ENCODE peak calls at places on chromosomes 5 and 9, in five cellular contexts. One of them, this sample, is unnamed.

GRCh38 chr5:111472579-111472978 is 39.8 kb downstream of the STARD4 start:
- DNase-seq in GM23248: no peak
- DNase-seq in body of pancreas: peak
- DNase-seq in H7: no peak
- DNase-seq in CD4-positive, CD25-positive, alpha-beta regulatory T cell: no peak
- DNase-seq in this sample: no peak

GRCh38 chr5:176822041-176822425 is 11.7 kb downstream of the UNC5A start:
- DNase-seq in GM23248: no peak
- DNase-seq in body of pancreas: no peak
- DNase-seq in H7: no peak
- DNase-seq in CD4-positive, CD25-positive, alpha-beta regulatory T cell: no peak
- DNase-seq in this sample: no peak

GRCh38 chr9:70805953-70806352 is 315.5 kb downstream of the TRPM3 start:
- DNase-seq in GM23248: no peak
- DNase-seq in body of pancreas: peak
- DNase-seq in H7: no peak
- DNase-seq in CD4-positive, CD25-positive, alpha-beta regulatory T cell: no peak
- DNase-seq in this sample: no peak

GRCh38 chr9:33329117-33329563 is 38.8 kb downstream of the NFX1 start:
- DNase-seq in GM23248: peak
- DNase-seq in body of pancreas: peak
- DNase-seq in H7: no peak
- DNase-seq in CD4-positive, CD25-positive, alpha-beta regulatory T cell: no peak
- DNase-seq in this sample: peak

GRCh38 chr9:117744856-117745389 is 40.7 kb downstream of the TLR4 start:
- DNase-seq in GM23248: peak
- DNase-seq in body of pancreas: peak
- DNase-seq in H7: peak
- DNase-seq in CD4-positive, CD25-positive, alpha-beta regulatory T cell: no peak
- DNase-seq in this sample: no peak

GRCh38 chr9:127947841-127948710 is 10.4 kb upstream of the DPM2 start:
- DNase-seq in GM23248: no peak
- DNase-seq in body of pancreas: no peak
- DNase-seq in H7: no peak
- DNase-seq in CD4-positive, CD25-positive, alpha-beta regulatory T cell: no peak
- DNase-seq in this sample: no peak

GRCh38 chr5:144187699-144188294 is 17.1 kb downstream of the KCTD16 start:
- DNase-seq in GM23248: peak
- DNase-seq in body of pancreas: peak
- DNase-seq in H7: no peak
- DNase-seq in CD4-positive, CD25-positive, alpha-beta regulatory T cell: peak
- DNase-seq in this sample: peak

GRCh38 chr9:31541626-31542025 is 842.8 kb upstream of the ACO1 start:
- DNase-seq in GM23248: no peak
- DNase-seq in body of pancreas: no peak
- DNase-seq in H7: no peak
- DNase-seq in CD4-positive, CD25-positive, alpha-beta regulatory T cell: no peak
- DNase-seq in this sample: peak

GRCh38 chr5:61184708-61185107 is 22.4 kb upstream of the SMIM15 start:
- DNase-seq in GM23248: peak
- DNase-seq in body of pancreas: no peak
- DNase-seq in H7: no peak
- DNase-seq in CD4-positive, CD25-positive, alpha-beta regulatory T cell: no peak
- DNase-seq in this sample: no peak

DNA sequence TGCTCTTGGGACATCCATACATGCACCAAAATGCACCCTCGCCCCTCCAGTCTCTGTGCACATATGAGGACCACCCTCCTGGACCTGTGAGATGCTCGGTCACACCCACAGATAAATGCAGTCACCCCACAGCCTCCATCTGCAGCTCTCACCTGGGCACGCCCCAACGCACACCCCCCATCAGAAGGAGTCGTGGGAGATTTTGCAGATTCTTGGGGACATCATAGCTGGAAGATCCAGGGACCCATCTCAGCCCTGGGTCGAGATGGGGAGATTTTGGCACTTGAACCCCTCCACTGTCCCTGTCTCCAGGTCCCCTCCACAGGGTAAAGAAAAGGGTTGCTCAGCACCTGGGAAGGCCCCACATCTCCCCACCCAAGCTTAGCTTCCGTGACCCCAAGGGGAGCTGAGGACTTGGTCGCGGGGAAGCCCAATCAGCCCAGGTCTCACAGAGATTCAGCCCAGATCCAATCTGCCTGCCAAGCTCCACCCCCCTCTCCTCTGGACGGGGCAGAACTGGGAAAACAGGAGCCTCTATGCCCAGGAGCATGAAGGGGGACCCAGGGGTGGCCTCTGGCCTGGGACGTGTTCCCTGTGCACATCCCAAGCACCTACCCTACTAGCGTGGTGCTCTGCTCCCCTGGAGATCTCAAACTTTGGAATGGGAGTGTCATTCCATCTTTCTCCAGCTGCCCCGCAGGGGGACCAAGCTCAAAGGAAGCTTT is 89.2 kb upstream of the LMX1B start:
- DNase-seq in GM23248: no peak
- DNase-seq in body of pancreas: no peak
- DNase-seq in H7: peak
- DNase-seq in CD4-positive, CD25-positive, alpha-beta regulatory T cell: no peak
- DNase-seq in this sample: no peak
- H3K4me3 ChIP-seq in GM23248: no peak
- H3K4me3 ChIP-seq in body of pancreas: no peak
- H3K4me3 ChIP-seq in H7: no peak
- H3K4me3 ChIP-seq in CD4-positive, CD25-positive, alpha-beta regulatory T cell: peak
- H3K4me3 ChIP-seq in this sample: no peak

DNA sequence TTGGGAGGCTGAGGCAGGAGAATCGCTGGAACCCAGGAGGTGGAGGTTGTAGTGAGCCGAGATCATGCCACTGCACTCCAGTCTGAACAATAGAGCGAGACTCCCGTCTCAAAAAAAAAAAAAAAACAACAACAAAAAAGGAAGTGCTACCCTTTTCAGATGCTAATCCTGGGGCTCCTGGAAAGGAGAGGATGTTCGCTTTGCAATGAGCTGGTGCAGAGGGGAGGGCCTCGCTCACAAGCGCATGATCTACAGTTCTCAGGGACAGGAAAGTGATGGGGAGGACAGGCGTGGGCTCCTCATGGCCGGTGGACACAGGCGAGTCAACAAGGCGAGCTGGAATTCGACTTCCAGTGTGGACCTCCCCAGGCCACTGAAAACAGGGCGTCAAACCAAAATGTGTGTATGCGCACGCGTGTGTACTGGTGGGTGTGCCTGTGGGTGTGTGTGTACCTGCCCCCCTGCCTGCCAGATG is 54.2 kb downstream of the USP20 start:
- DNase-seq in GM23248: no peak
- DNase-seq in body of pancreas: no peak
- DNase-seq in H7: peak
- DNase-seq in CD4-positive, CD25-positive, alpha-beta regulatory T cell: peak
- DNase-seq in this sample: no peak
- H3K4me3 ChIP-seq in GM23248: no peak
- H3K4me3 ChIP-seq in body of pancreas: no peak
- H3K4me3 ChIP-seq in H7: peak
- H3K4me3 ChIP-seq in CD4-positive, CD25-positive, alpha-beta regulatory T cell: peak
- H3K4me3 ChIP-seq in this sample: no peak

DNA sequence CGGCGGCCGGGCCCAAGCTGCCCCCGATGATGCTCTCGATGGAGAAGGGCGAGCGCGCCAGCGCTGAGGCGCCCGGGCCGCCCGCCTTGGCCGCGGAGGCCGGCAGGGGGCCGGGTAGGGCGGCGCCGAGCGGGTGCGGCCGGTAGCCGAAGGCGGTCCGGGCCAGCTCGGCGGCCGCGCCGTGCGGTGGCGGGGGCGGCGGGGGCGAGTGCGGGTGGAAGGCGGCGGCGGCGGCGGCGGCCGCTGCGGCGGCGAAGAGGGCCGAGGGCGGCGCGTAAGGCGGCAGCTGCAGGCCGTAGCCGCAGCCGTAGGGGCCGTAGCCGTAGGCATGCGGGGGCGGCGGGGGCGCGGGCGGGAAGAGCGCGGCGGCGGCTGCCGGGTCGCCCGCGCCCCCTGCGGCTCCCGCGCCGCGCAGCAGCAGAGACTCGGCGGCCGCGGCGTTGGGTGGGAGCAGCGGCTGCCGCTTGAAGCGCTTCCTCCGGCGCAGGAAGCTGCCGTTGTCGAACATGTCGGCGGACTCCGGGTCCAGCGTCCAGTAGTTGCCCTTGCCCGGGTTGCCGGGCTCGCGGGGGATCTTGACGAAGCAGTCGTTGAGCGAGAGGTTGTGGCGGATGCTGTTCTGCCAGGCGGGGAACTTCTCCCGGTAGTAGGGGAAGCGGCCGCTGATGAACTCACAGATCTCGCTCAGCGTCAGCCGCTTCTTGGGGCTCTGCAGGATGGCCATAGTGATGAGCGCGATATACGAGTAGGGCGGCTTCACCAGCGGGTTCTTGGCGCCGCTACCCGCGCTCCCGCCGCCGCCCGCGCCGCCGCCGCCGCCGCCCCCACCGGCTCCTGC is 1.1 kb downstream of the FOXD1 start:
- DNase-seq in GM23248: peak
- DNase-seq in body of pancreas: no peak
- DNase-seq in H7: peak
- DNase-seq in CD4-positive, CD25-positive, alpha-beta regulatory T cell: peak
- DNase-seq in this sample: peak
- H3K4me3 ChIP-seq in GM23248: peak
- H3K4me3 ChIP-seq in body of pancreas: no peak
- H3K4me3 ChIP-seq in H7: peak
- H3K4me3 ChIP-seq in CD4-positive, CD25-positive, alpha-beta regulatory T cell: no peak
- H3K4me3 ChIP-seq in this sample: peak

GRCh38 chr9:132228062-132228461 is 66.2 kb downstream of the NTNG2 start:
- DNase-seq in GM23248: no peak
- DNase-seq in body of pancreas: no peak
- DNase-seq in H7: no peak
- DNase-seq in CD4-positive, CD25-positive, alpha-beta regulatory T cell: no peak
- DNase-seq in this sample: no peak
- H3K4me3 ChIP-seq in GM23248: no peak
- H3K4me3 ChIP-seq in body of pancreas: no peak
- H3K4me3 ChIP-seq in H7: no peak
- H3K4me3 ChIP-seq in CD4-positive, CD25-positive, alpha-beta regulatory T cell: no peak
- H3K4me3 ChIP-seq in this sample: no peak

GRCh38 chr5:128537999-128538248 is at the start of gene FBN2:
- DNase-seq in GM23248: no peak
- DNase-seq in body of pancreas: no peak
- DNase-seq in H7: no peak
- DNase-seq in CD4-positive, CD25-positive, alpha-beta regulatory T cell: no peak
- DNase-seq in this sample: no peak
- H3K4me3 ChIP-seq in GM23248: peak
- H3K4me3 ChIP-seq in body of pancreas: no peak
- H3K4me3 ChIP-seq in H7: peak
- H3K4me3 ChIP-seq in CD4-positive, CD25-positive, alpha-beta regulatory T cell: no peak
- H3K4me3 ChIP-seq in this sample: peak

GRCh38 chr5:138752951-138753793 is at the start of gene CTNNA1:
- DNase-seq in GM23248: peak
- DNase-seq in body of pancreas: peak
- DNase-seq in H7: peak
- DNase-seq in CD4-positive, CD25-positive, alpha-beta regulatory T cell: peak
- DNase-seq in this sample: peak
- H3K4me3 ChIP-seq in GM23248: peak
- H3K4me3 ChIP-seq in body of pancreas: peak
- H3K4me3 ChIP-seq in H7: peak
- H3K4me3 ChIP-seq in CD4-positive, CD25-positive, alpha-beta regulatory T cell: peak
- H3K4me3 ChIP-seq in this sample: peak

GRCh38 chr5:80191991-80192398 is 63.9 kb downstream of the SERINC5 start:
- DNase-seq in GM23248: peak
- DNase-seq in body of pancreas: no peak
- DNase-seq in H7: no peak
- DNase-seq in CD4-positive, CD25-positive, alpha-beta regulatory T cell: peak
- DNase-seq in this sample: peak
- H3K4me3 ChIP-seq in GM23248: peak
- H3K4me3 ChIP-seq in body of pancreas: no peak
- H3K4me3 ChIP-seq in H7: no peak
- H3K4me3 ChIP-seq in CD4-positive, CD25-positive, alpha-beta regulatory T cell: peak
- H3K4me3 ChIP-seq in this sample: no peak

DNA sequence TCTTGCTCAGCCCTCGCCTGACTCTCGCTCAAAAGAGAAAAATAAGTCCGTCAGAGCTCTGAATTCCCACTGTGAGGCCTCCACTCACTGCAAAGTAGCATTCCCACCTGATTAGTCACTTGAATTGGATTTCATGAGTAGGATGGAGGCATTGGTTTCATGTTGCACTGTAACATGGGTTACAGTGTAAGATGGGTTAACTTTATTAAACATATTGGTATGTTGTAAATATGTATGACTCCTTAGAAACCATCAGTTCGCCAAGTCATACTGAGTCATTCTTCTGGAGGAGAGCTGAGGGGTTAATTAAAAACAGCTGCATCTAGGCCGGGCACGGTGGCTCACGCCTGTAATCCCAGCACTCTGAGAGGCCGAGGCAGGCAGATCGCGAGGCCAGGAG is 93.8 kb upstream of the BNC2 start:
- DNase-seq in GM23248: peak
- DNase-seq in body of pancreas: no peak
- DNase-seq in H7: no peak
- DNase-seq in CD4-positive, CD25-positive, alpha-beta regulatory T cell: no peak
- DNase-seq in this sample: peak
- H3K4me3 ChIP-seq in GM23248: no peak
- H3K4me3 ChIP-seq in body of pancreas: no peak
- H3K4me3 ChIP-seq in H7: no peak
- H3K4me3 ChIP-seq in CD4-positive, CD25-positive, alpha-beta regulatory T cell: no peak
- H3K4me3 ChIP-seq in this sample: no peak